ENCODE peak calls at places on chromosome 20, in nine cellular contexts. B is brain microvascular endothelial cell, X is pancreas, K is heart right ventricle, J is gastrocnemius medialis, Z is GM23338, G is fibroblast of mammary gland, Y is ovary, D is uterus. I is an unnamed sample.

GRCh38 chr20:50681359-50682064 is 9.8 kb downstream of the RIPOR3 start:
- DNase-seq in B (no peak), X (no peak), K (no peak), J (no peak), Z (no peak), G (no peak), Y (no peak), D (no peak), I (no peak)

GRCh38 chr20:49183444-49183843 is 4.7 kb downstream of the STAU1 start:
- DNase-seq in B (no peak), X (no peak), K (no peak), J (no peak), Z (no peak), G (no peak), Y (no peak), D (no peak), I (no peak)

GRCh38 chr20:2809690-2810089 is 5.1 kb upstream of the C20orf141 start:
- DNase-seq in B (no peak), X (no peak), K (no peak), J (no peak), Z (no peak), G (no peak), Y (no peak), D (no peak), I (peak; percentile 27)

GRCh38 chr20:15236812-15237211 is 899.4 kb upstream of the FLRT3 start:
- DNase-seq in B (peak; percentile 67), X (peak; percentile 45), K (no peak), J (no peak), Z (peak; percentile 76), G (peak; percentile 52), Y (no peak), D (no peak), I (peak; percentile 26)

GRCh38 chr20:12386821-12387220 is 469.1 kb downstream of the BTBD3 start:
- DNase-seq in B (no peak), X (no peak), K (no peak), J (no peak), Z (no peak), G (no peak), Y (no peak), D (no peak), I (no peak)

GRCh38 chr20:59820204-59821041 is 113.0 kb downstream of the SYCP2 start:
- DNase-seq in B (no peak), X (no peak), K (peak; percentile 60), J (peak; percentile 57), Z (no peak), G (no peak), Y (no peak), D (no peak), I (no peak)

GRCh38 chr20:62921119-62921687 is 5.1 kb downstream of the DIDO1 start:
- DNase-seq in B (peak; percentile 63), X (peak; percentile 48), K (no peak), J (no peak), Z (peak; percentile 90), G (peak; percentile 63), Y (peak; percentile 46), D (no peak), I (peak; percentile 62)

GRCh38 chr20:59577809-59578601 is 26.3 kb upstream of the PHACTR3 start:
- DNase-seq in B (no peak), X (no peak), K (no peak), J (no peak), Z (no peak), G (no peak), Y (no peak), D (no peak), I (no peak)

GRCh38 chr20:11716239-11716944 is 201.3 kb upstream of the BTBD3 start:
- DNase-seq in B (peak; percentile 90), X (no peak), K (no peak), J (no peak), Z (peak; percentile 89), G (peak; percentile 62), Y (no peak), D (no peak), I (peak; percentile 10)

GRCh38 chr20:23686046-23686750 is 2.6 kb downstream of the CST4 start:
- DNase-seq in B (no peak), X (no peak), K (no peak), J (no peak), Z (no peak), G (no peak), Y (no peak), D (no peak), I (no peak)

GRCh38 chr20:13054011-13054410 is 45.2 kb downstream of the SPTLC3 start:
- DNase-seq in B (no peak), X (no peak), K (no peak), J (no peak), Z (no peak), G (no peak), Y (no peak), D (no peak), I (no peak)

GRCh38 chr20:23450877-23451276 is 1.8 kb downstream of the CST11 start:
- DNase-seq in B (no peak), X (no peak), K (no peak), J (no peak), Z (no peak), G (no peak), Y (no peak), D (no peak), I (no peak)

GRCh38 chr20:32487381-32487780 is 97.8 kb downstream of the NOL4L start:
- DNase-seq in B (no peak), X (no peak), K (no peak), J (no peak), Z (no peak), G (no peak), Y (no peak), D (no peak), I (no peak)

GRCh38 chr20:32485126-32485769 is 99.9 kb downstream of the NOL4L start:
- DNase-seq in B (peak; percentile 82), X (peak; percentile 76), K (peak; percentile 70), J (no peak), Z (peak; percentile 90), G (peak; percentile 82), Y (peak; percentile 75), D (peak; percentile 79), I (peak; percentile 70)

GRCh38 chr20:32485770-32486248 is 99.3 kb downstream of the NOL4L start:
- DNase-seq in B (no peak), X (no peak), K (no peak), J (no peak), Z (no peak), G (no peak), Y (no peak), D (no peak), I (no peak)

GRCh38 chr20:32490942-32491763 is 94.0 kb downstream of the NOL4L start:
- DNase-seq in B (no peak), X (no peak), K (no peak), J (no peak), Z (no peak), G (no peak), Y (no peak), D (no peak), I (no peak)

GRCh38 chr20:32488066-32488838 is 96.9 kb downstream of the NOL4L start:
- DNase-seq in B (no peak), X (no peak), K (no peak), J (no peak), Z (no peak), G (no peak), Y (no peak), D (no peak), I (no peak)
- TF ChIP-seq CTCF in B (no peak), X (no peak), K (no peak), J (no peak), Z (no peak), G (no peak), Y (no peak), D (no peak), I (no peak)

DNA sequence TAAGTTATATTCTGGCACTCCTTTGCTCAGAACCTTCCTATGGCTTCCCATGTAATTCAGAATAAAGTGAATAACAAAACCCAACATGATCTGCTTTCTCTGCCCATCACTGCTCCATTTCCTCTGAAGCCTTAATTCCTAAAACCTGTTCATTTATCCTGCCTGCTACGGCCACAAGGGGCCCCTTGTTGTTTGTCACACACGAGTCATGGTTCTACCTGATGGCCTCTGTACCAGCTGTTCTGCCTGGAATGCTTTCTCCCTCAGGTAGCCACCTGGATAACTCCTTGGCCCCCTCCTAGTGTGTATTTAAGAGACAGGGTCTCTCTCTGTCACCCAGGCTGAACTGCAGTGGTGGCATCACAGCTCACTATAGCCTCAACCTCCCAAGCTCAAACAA is 26.8 kb downstream of the ERGIC3 start:
- DNase-seq in B (no peak), X (no peak), K (no peak), J (no peak), Z (peak; percentile 84), G (no peak), Y (no peak), D (no peak), I (no peak)
- TF ChIP-seq CTCF in B (peak; percentile 55), X (no peak), K (no peak), J (no peak), Z (peak; percentile 54), G (peak; percentile 25), Y (no peak), D (no peak), I (peak; percentile 10)

GRCh38 chr20:53208110-53208908 is 236.2 kb downstream of the TSHZ2 start:
- DNase-seq in B (no peak), X (no peak), K (no peak), J (no peak), Z (peak; percentile 85), G (no peak), Y (no peak), D (no peak), I (peak; percentile 26)
- TF ChIP-seq CTCF in B (no peak), X (no peak), K (no peak), J (no peak), Z (peak; percentile 81), G (peak; percentile 19), Y (no peak), D (no peak), I (no peak)

GRCh38 chr20:53296451-53297153 is 297.0 kb downstream of the ZNF217 start:
- DNase-seq in B (no peak), X (no peak), K (no peak), J (no peak), Z (no peak), G (no peak), Y (no peak), D (no peak), I (no peak)

GRCh38 chr20:53294804-53295203 is 298.8 kb downstream of the ZNF217 start:
- DNase-seq in B (no peak), X (no peak), K (no peak), J (no peak), Z (no peak), G (peak; percentile 10), Y (no peak), D (no peak), I (no peak)

GRCh38 chr20:53287357-53288042 is 306.1 kb downstream of the ZNF217 start:
- DNase-seq in B (no peak), X (no peak), K (no peak), J (no peak), Z (no peak), G (no peak), Y (no peak), D (no peak), I (no peak)

GRCh38 chr20:53292347-53292746 is 301.3 kb downstream of the ZNF217 start:
- DNase-seq in B (no peak), X (no peak), K (no peak), J (no peak), Z (no peak), G (no peak), Y (no peak), D (no peak), I (no peak)

DNA sequence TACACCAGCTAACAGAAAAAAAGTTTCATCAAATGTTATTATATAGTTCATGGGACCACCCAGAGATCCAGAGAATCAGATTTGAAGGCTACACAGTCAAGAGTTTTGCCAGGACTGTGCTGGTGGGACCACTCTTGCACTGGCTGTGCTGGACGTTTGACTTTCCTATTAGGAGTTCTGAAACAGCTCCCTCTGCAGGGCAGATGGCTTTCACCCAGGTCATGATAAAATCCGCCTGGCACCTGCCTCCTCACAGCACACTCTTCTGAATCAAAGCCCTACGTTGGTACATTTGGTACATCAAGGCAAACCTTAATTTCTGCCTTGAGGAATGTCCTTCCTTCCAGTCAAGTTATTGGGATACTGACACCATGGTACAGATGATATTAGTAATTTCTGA is 302.1 kb downstream of the ZNF217 start:
- DNase-seq in B (no peak), X (no peak), K (no peak), J (no peak), Z (peak; percentile 79), G (no peak), Y (no peak), D (no peak), I (peak; percentile 10)
- TF ChIP-seq CTCF in B (no peak), X (no peak), K (no peak), J (no peak), Z (peak; percentile 71), G (peak; percentile 18), Y (no peak), D (no peak), I (peak; percentile 18)

I was measured in nephron progenitor cell.